ENCODE peak calls at places on chromosomes 2 and 18, in nine cellular contexts. D is HuH-7.5; R is stimulated activated naive B cell treated with anti-CD40 and anti-IgM and Interleukin-4, amounts not matched to agents 10 μg/mL and 1 μg/mL and 100 μg/mL, for 72 hours; C is endodermal cell; A is stimulated activated CD4-positive, alpha-beta T cell treated with anti-CD3 and anti-CD28 coated beads, Interleukin-1b, Interleukin-23, amount 100 ng/mL, for 1 hour; E is NCI-H1092 treated with DMSO at 0.1 percent for 48 hours; Z is hippocampal formation; U is activated naive CD8-positive, alpha-beta T cell treated with anti-CD3 and anti-CD28 coated beads, Interleukin-2, amount 10 ng/mL, durations not matched to agents 7 days and 5 days; P is HFFc6. J is an unnamed sample.

GRCh38 chr2:127516031-127516430 is 10.3 kb downstream of the IWS1 start:
- DNase-seq in D (no peak), R (no peak), P (peak; percentile 12), C (no peak), U (no peak), E (no peak), A (no peak), Z (peak; percentile 74), J (no peak)

GRCh38 chr2:94980406-94980805 is 45.1 kb upstream of the MAL start:
- DNase-seq in P (no peak), Z (no peak), D (no peak), A (no peak), E (no peak), C (no peak), U (no peak), R (no peak), J (no peak)

GRCh38 chr2:101830555-101830954 is 133.0 kb downstream of the MAP4K4 start:
- DNase-seq in P (peak; percentile 64), D (no peak), R (peak; percentile 21), A (no peak), C (no peak), U (no peak), E (no peak), Z (no peak), J (no peak)

GRCh38 chr2:132715554-132715953 is 45.5 kb upstream of the LYPD1 start:
- DNase-seq in E (no peak), A (no peak), C (no peak), P (no peak), R (no peak), Z (no peak), D (no peak), U (no peak), J (no peak)

GRCh38 chr2:239953418-239954061 is 71.6 kb downstream of the NDUFA10 start:
- DNase-seq in E (no peak), C (no peak), D (no peak), A (no peak), U (no peak), R (no peak), Z (no peak), P (no peak), J (no peak)

GRCh38 chr2:131566371-131566770 is 38.7 kb downstream of the CCDC74A start:
- DNase-seq in D (no peak), U (no peak), R (no peak), E (no peak), C (no peak), Z (no peak), A (no peak), P (no peak), J (no peak)

GRCh38 chr2:126782648-126783047 is 116.0 kb upstream of the TEX51 start:
- DNase-seq in C (no peak), Z (no peak), P (no peak), D (no peak), U (no peak), R (no peak), A (no peak), E (no peak), J (no peak)

GRCh38 chr2:71822463-71822862 is 325.2 kb downstream of the CYP26B1 start:
- DNase-seq in R (no peak), P (no peak), Z (no peak), E (no peak), C (no peak), D (no peak), U (no peak), A (no peak), J (no peak)

GRCh38 chr2:36702781-36703180 is 6.3 kb downstream of the VIT start:
- DNase-seq in A (no peak), U (no peak), Z (no peak), D (no peak), R (no peak), E (no peak), P (no peak), C (no peak), J (no peak)

GRCh38 chr2:136582631-136583205 is 182.6 kb upstream of the THSD7B start:
- DNase-seq in A (no peak), P (no peak), R (no peak), U (peak; percentile 33), D (no peak), C (peak; percentile 84), E (no peak), Z (no peak), J (no peak)

GRCh38 chr2:238784671-238785527 is 63.0 kb upstream of the TWIST2 start:
- DNase-seq in C (peak; percentile 86), Z (peak; percentile 57), D (peak; percentile 56), E (peak; percentile 37), R (peak; percentile 16), U (peak; percentile 55), A (peak; percentile 7), P (peak; percentile 74), J (peak; percentile 6)

GRCh38 chr2:133641497-133641896 is 73.2 kb upstream of the NCKAP5 start:
- DNase-seq in A (no peak), E (no peak), P (peak; percentile 59), C (peak; percentile 68), U (no peak), Z (peak; percentile 86), D (no peak), R (no peak), J (no peak)

GRCh38 chr2:9660154-9660553 is 29.4 kb upstream of the YWHAQ start:
- DNase-seq in P (no peak), Z (no peak), U (no peak), C (no peak), A (no peak), D (no peak), R (no peak), E (no peak), J (no peak)

GRCh38 chr18:57951110-57951796 is 92.8 kb upstream of the NEDD4L start:
- DNase-seq in E (no peak), R (no peak), P (no peak), A (no peak), Z (no peak), C (no peak), D (no peak), U (no peak), J (no peak)

GRCh38 chr2:239257511-239257937 is 143.3 kb downstream of the HDAC4 start:
- DNase-seq in R (no peak), A (no peak), P (peak; percentile 91), U (no peak), D (peak; percentile 42), Z (no peak), C (no peak), E (no peak), J (no peak)

GRCh38 chr18:49884959-49885358 is 71.6 kb upstream of the ACAA2 start:
- DNase-seq in U (no peak), C (no peak), Z (no peak), D (no peak), P (no peak), E (no peak), A (no peak), R (no peak), J (no peak)

GRCh38 chr2:2921011-2921720 is 456.5 kb downstream of the EIPR1 start:
- DNase-seq in P (no peak), D (no peak), Z (no peak), C (no peak), R (no peak), A (no peak), U (no peak), E (no peak), J (no peak)